ENCODE peak calls at places on chromosomes 16 and 17, in four cellular contexts. Y is HFF-Myc, Q is mucosa of descending colon, H is uterus. D is an unnamed sample.

GRCh38 chr17:55585629-55586028 is 74.4 kb upstream of the SMIM36 start:
- DNase-seq in Y (no peak), Q (no peak), H (no peak), D (no peak)

GRCh38 chr17:67891481-67892119 is 66.3 kb downstream of the BPTF start:
- DNase-seq in Y (no peak), Q (no peak), H (peak), D (peak)

GRCh38 chr17:82544431-82545070 is 25.0 kb downstream of the FOXK2 start:
- DNase-seq in Y (no peak), Q (no peak), H (peak), D (no peak)

GRCh38 chr17:48328457-48328856 is 101.6 kb downstream of the SKAP1 start:
- DNase-seq in Y (no peak), Q (no peak), H (no peak), D (no peak)

GRCh38 chr16:2751577-2752034 is 832 bp upstream of the SRRM2 start:
- DNase-seq in Y (no peak), Q (peak), H (peak), D (peak)

GRCh38 chr17:79006001-79006400 is 3.6 kb downstream of the CANT1 start:
- DNase-seq in Y (no peak), Q (peak), H (peak), D (no peak)

GRCh38 chr16:2035431-2036199 is 8.9 kb downstream of the NHERF2 start:
- DNase-seq in Y (no peak), Q (peak), H (no peak), D (no peak)

GRCh38 chr17:77208217-77208808 is 67.5 kb downstream of the SEC14L1 start:
- DNase-seq in Y (peak), Q (peak), H (peak), D (no peak)

GRCh38 chr17:58757162-58757613 is 1.5 kb downstream of the PPM1E start:
- DNase-seq in Y (no peak), Q (no peak), H (no peak), D (no peak)

GRCh38 chr17:6752068-6752909 is 3.6 kb upstream of the XAF1 start:
- DNase-seq in Y (peak), Q (no peak), H (peak), D (peak)

GRCh38 chr17:78933025-78933958 is 8.1 kb upstream of the TIMP2 start:
- DNase-seq in Y (peak), Q (no peak), H (peak), D (peak)

GRCh38 chr17:31074772-31075538 is 19.8 kb upstream of the NF1 start:
- DNase-seq in Y (no peak), Q (no peak), H (no peak), D (no peak)

GRCh38 chr16:88014954-88015805 is 63.9 kb downstream of the BANP start:
- DNase-seq in Y (no peak), Q (no peak), H (peak), D (no peak)

GRCh38 chr17:78416791-78417530 is 38.5 kb downstream of the PGS1 start:
- DNase-seq in Y (no peak), Q (no peak), H (peak), D (peak)

GRCh38 chr17:80270836-80271235 is 10.2 kb downstream of the RNF213 start:
- DNase-seq in Y (no peak), Q (no peak), H (no peak), D (peak)

GRCh38 chr16:30979170-30980067 is 5.6 kb upstream of the HSD3B7 start:
- DNase-seq in Y (no peak), Q (no peak), H (no peak), D (no peak)

GRCh38 chr17:77728022-77728671 is 230.4 kb upstream of the TNRC6C start:
- DNase-seq in Y (peak), Q (no peak), H (peak), D (no peak)

GRCh38 chr17:83100220-83100852 is 20.9 kb downstream of the METRNL start:
- DNase-seq in Y (no peak), Q (peak), H (peak), D (no peak)

GRCh38 chr16:86519649-86520316 is 9.5 kb downstream of the FOXF1 start:
- DNase-seq in Y (no peak), Q (peak), H (peak), D (peak)

GRCh38 chr17:59558953-59559352 is 6.5 kb upstream of the DHX40 start:
- DNase-seq in Y (no peak), Q (no peak), H (no peak), D (no peak)

GRCh38 chr16:88415381-88416323 is 32.9 kb downstream of the ZNF469 start:
- DNase-seq in Y (no peak), Q (no peak), H (no peak), D (no peak)

GRCh38 chr16:74226361-74226979 is 70.1 kb upstream of the PSMD7 start:
- DNase-seq in Y (no peak), Q (no peak), H (no peak), D (peak)

GRCh38 chr16:50666658-50667496 is 14.2 kb downstream of the SNX20 start:
- DNase-seq in Y (no peak), Q (no peak), H (no peak), D (peak)

GRCh38 chr16:70565053-70565452 is 41.4 kb downstream of the SF3B3 start:
- DNase-seq in Y (no peak), Q (no peak), H (no peak), D (no peak)
- H3K4me3 ChIP-seq in Y (no peak), Q (no peak), H (no peak), D (no peak)

GRCh38 chr17:37488009-37488604 is 1.6 kb upstream of the DUSP14 start:
- DNase-seq in Y (peak), Q (no peak), H (no peak), D (peak)
- H3K4me3 ChIP-seq in Y (peak), Q (no peak), H (no peak), D (peak)

GRCh38 chr16:397736-398332 is 835 bp downstream of the NME4 start:
- DNase-seq in Y (peak), Q (peak), H (peak), D (no peak)
- H3K4me3 ChIP-seq in Y (peak), Q (no peak), H (peak), D (no peak)

GRCh38 chr16:17301593-17302135 is 169.1 kb downstream of the XYLT1 start:
- DNase-seq in Y (no peak), Q (no peak), H (no peak), D (peak)

GRCh38 chr16:17302620-17303019 is 168.1 kb downstream of the XYLT1 start:
- DNase-seq in Y (no peak), Q (no peak), H (no peak), D (peak)

GRCh38 chr16:17304124-17304813 is 166.5 kb downstream of the XYLT1 start:
- DNase-seq in Y (no peak), Q (no peak), H (no peak), D (no peak)

GRCh38 chr16:17302213-17302612 is 168.5 kb downstream of the XYLT1 start:
- DNase-seq in Y (no peak), Q (no peak), H (no peak), D (peak)

DNA sequence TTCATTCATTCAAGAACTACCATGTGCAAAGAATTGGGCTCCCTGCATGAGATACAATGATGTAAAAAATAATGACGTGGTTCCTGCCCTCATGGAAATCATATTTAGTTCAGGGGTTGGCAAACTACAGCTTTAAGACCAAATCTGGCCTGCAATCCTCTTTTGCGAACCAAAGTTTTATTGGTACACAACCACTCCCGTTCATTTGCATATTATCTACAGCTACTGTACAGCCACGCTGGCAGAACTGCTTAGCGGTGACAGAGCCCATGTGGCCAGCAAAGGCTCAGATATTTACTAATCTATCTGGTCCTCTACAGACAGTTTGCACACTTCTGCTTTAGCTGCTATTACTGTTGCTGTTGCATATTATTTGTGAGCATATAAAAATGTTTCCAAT is 167.7 kb downstream of the XYLT1 start:
- DNase-seq in Y (no peak), Q (no peak), H (no peak), D (peak)
- H3K4me3 ChIP-seq in Y (no peak), Q (no peak), H (no peak), D (peak)

GRCh38 chr16:166375-167116 is 768 bp downstream of the HBM start:
- DNase-seq in Y (no peak), Q (no peak), H (no peak), D (no peak)
- H3K4me3 ChIP-seq in Y (no peak), Q (no peak), H (no peak), D (no peak)

DNA sequence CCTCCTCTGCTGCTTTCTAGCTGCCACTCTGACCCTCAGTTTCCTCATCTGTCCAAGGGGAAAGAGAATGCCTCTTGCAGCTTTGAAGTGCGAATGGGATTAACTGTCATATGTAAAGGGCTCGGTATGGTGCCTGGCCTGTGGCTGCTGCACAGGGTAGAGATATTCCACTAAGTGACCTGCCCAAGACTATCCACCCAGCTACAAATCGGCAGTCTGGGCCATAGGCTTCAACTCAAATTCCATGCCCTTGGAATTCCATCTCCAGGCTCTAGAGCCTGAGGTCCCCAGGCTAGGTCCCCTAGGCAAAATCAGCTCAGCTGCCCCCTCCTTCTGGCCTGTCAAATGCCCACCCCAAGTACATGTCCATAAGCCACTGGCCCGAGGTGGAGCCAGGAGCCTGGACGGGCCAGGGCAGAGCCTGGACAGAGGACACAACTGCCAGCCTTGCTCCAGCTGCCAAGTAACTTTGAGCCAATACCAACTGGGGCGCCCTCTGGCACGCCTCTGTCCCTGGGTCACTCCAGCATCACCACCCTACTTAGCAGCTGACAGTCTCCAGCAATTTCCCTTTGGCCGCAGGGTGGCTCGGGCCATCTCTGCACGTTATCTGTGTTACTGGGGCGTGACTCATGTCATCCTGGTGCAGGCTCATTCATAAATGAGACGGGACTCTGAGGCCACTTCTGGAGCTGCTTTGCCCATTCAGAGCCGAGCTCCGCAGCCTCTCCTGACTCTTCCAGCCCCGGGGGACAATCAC is 57.1 kb downstream of the SDK2 start:
- DNase-seq in Y (no peak), Q (no peak), H (no peak), D (peak)
- H3K4me3 ChIP-seq in Y (no peak), Q (no peak), H (no peak), D (no peak)